ENCODE peak calls at places on chromosomes 13 and 19, in eight cellular contexts. U, S, N, O, T, P, M and R are unnamed samples. For H3K9me3, the result is how much of the 10 kb centered on the place peaks cover.

GRCh38 chr13:20828540-20829364 is 55.0 kb upstream of the EEF1AKMT1 start:
- DNase-seq in U (peak), T (peak), S (no peak), O (no peak), M (no peak), N (no peak), P (no peak), R (no peak)

GRCh38 chr19:43574424-43575155 is 737 bp downstream of the XRCC1 start:
- DNase-seq in N (no peak), O (no peak), T (no peak), U (peak), M (no peak), S (no peak), P (no peak), R (peak)

GRCh38 chr13:99617474-99618255 is 116.4 kb downstream of the TM9SF2 start:
- DNase-seq in P (no peak), T (peak), M (no peak), S (no peak), O (no peak), N (peak), U (peak), R (peak)

GRCh38 chr13:35388979-35389378 is 87.5 kb downstream of the MAB21L1 start:
- DNase-seq in N (no peak), T (no peak), S (no peak), M (no peak), U (no peak), O (no peak), P (no peak), R (no peak)

GRCh38 chr13:110421696-110422395 is 114.8 kb downstream of the COL4A2 start:
- DNase-seq in N (no peak), S (no peak), M (no peak), U (no peak), O (no peak), P (peak), T (no peak), R (peak)

GRCh38 chr13:33794576-33794975 is 23.4 kb upstream of the RFC3 start:
- DNase-seq in U (no peak), M (no peak), P (no peak), S (no peak), O (no peak), T (no peak), N (no peak), R (no peak)

GRCh38 chr19:35896643-35897040 is 3.7 kb downstream of the NFKBID start:
- DNase-seq in P (no peak), M (peak), N (no peak), O (no peak), U (no peak), S (no peak), T (no peak), R (no peak)

GRCh38 chr13:44300895-44301638 is 72.6 kb upstream of the SERP2 start:
- DNase-seq in O (no peak), S (no peak), T (peak), P (no peak), M (no peak), U (peak), N (peak), R (no peak)

GRCh38 chr19:19458110-19458816 is 52.8 kb downstream of the GATAD2A start:
- DNase-seq in T (no peak), P (no peak), M (peak), S (no peak), N (no peak), U (no peak), O (peak), R (no peak)

GRCh38 chr19:44890366-44891015 is 563 bp upstream of the TOMM40 start:
- DNase-seq in P (peak), T (peak), S (peak), O (no peak), M (peak), N (peak), U (peak), R (peak)

GRCh38 chr19:48625891-48626327 is 6.6 kb downstream of the SPHK2 start:
- DNase-seq in U (no peak), P (no peak), S (no peak), N (no peak), M (peak), O (no peak), T (no peak), R (peak)

GRCh38 chr19:46288896-46289588 is 7.8 kb upstream of the HIF3A start:
- DNase-seq in M (no peak), P (peak), O (no peak), N (no peak), S (no peak), T (peak), U (peak), R (peak)

GRCh38 chr13:25375727-25376358 is 4.1 kb downstream of the ATP8A2 start:
- DNase-seq in T (peak), O (peak), U (peak), N (no peak), S (no peak), P (peak), M (no peak), R (peak)

GRCh38 chr19:720691-721160 is 12.0 kb downstream of the PALM start:
- DNase-seq in N (no peak), M (no peak), P (no peak), O (no peak), S (no peak), T (no peak), U (no peak), R (no peak)

GRCh38 chr19:18168673-18169381 is 4.8 kb upstream of the IFI30 start:
- DNase-seq in M (no peak), O (no peak), S (no peak), U (no peak), N (no peak), T (no peak), P (no peak), R (no peak)

GRCh38 chr13:19606152-19606551 is 27.3 kb upstream of the MPHOSPH8 start:
- DNase-seq in O (no peak), P (no peak), T (peak), S (no peak), M (no peak), U (no peak), N (no peak), R (no peak)

GRCh38 chr13:40220299-40220935 is 446.0 kb downstream of the FOXO1 start:
- DNase-seq in M (no peak), T (no peak), O (no peak), P (no peak), U (no peak), S (no peak), N (no peak), R (no peak)

GRCh38 chr13:24147570-24147963 is 13.0 kb upstream of the SPATA13 start:
- DNase-seq in S (no peak), P (no peak), U (no peak), O (no peak), M (no peak), T (no peak), N (no peak), R (no peak)

GRCh38 chr13:50527612-50528509 is 315.6 kb downstream of the DLEU7 start:
- DNase-seq in T (no peak), U (no peak), N (peak), S (no peak), M (no peak), P (no peak), O (no peak), R (no peak)

GRCh38 chr13:27919934-27920676 is at the start of gene PDX1:
- DNase-seq in O (no peak), M (peak), U (peak), S (no peak), P (no peak), N (no peak), T (peak), R (no peak)

GRCh38 chr13:43446126-43446525 is 340.6 kb downstream of the ENOX1 start:
- DNase-seq in U (no peak), N (no peak), T (no peak), O (no peak), P (no peak), S (no peak), M (no peak), R (no peak)

GRCh38 chr13:108733141-108733540 is 103.7 kb downstream of the MYO16 start:
- DNase-seq in P (no peak), T (no peak), S (no peak), U (no peak), N (no peak), O (no peak), M (no peak), R (no peak)

GRCh38 chr19:11273989-11274388 is 11.7 kb upstream of the DOCK6 start:
- DNase-seq in U (no peak), T (no peak), P (no peak), S (no peak), N (no peak), M (no peak), O (no peak), R (no peak)

GRCh38 chr13:30968734-30969335 is 36.4 kb downstream of the TEX26 start:
- DNase-seq in M (no peak), U (no peak), O (no peak), S (no peak), N (no peak), P (no peak), T (no peak), R (no peak)

GRCh38 chr13:20331419-20331818 is 99.3 kb upstream of the GJB6 start:
- DNase-seq in P (no peak), O (no peak), N (no peak), M (no peak), S (no peak), U (peak), T (no peak), R (no peak)

GRCh38 chr13:98480915-98481510 is 95.9 kb downstream of the STK24 start:
- DNase-seq in N (no peak), S (no peak), U (no peak), O (no peak), T (no peak), P (no peak), M (no peak), R (no peak)

GRCh38 chr13:95605426-95606125 is 38.9 kb downstream of the DZIP1 start:
- DNase-seq in N (no peak), P (no peak), T (no peak), U (no peak), O (no peak), M (no peak), S (no peak), R (no peak)

GRCh38 chr13:89925107-89925506 is 1422.4 kb upstream of the MIR17HG start:
- DNase-seq in S (no peak), T (peak), N (no peak), P (no peak), M (no peak), O (no peak), U (peak), R (no peak)

GRCh38 chr13:20350819-20351218 is 118.7 kb upstream of the GJB6 start:
- DNase-seq in M (no peak), N (no peak), S (no peak), T (no peak), P (no peak), O (no peak), U (no peak), R (no peak)

GRCh38 chr19:49347835-49348234 is 12.6 kb downstream of the CD37 start:
- DNase-seq in N (no peak), U (peak), S (no peak), P (no peak), T (peak), O (no peak), M (no peak), R (no peak)

GRCh38 chr19:4730740-4731171 is 7.1 kb upstream of the DPP9 start:
- DNase-seq in S (no peak), P (no peak), O (peak), M (no peak), U (peak), N (no peak), T (peak), R (no peak)

GRCh38 chr13:102863590-102863989 is 17.8 kb downstream of the ERCC5 start:
- DNase-seq in T (no peak), M (no peak), P (no peak), O (no peak), U (no peak), N (peak), S (no peak), R (no peak)

GRCh38 chr19:35344511-35345031 is 3.1 kb upstream of the FFAR1 start:
- DNase-seq in M (peak), N (no peak), U (no peak), S (no peak), T (no peak), P (no peak), O (no peak), R (no peak)

GRCh38 chr19:55305491-55305890 is 19.6 kb downstream of the TMEM150B start:
- DNase-seq in U (peak), N (peak), T (peak), S (no peak), O (peak), M (no peak), P (no peak), R (peak)

GRCh38 chr19:48933382-48933932 is at the start of gene DHDH:
- DNase-seq in M (peak), U (peak), S (no peak), N (peak), O (peak), P (no peak), T (peak), R (peak)

GRCh38 chr13:75596657-75597182 is 39.4 kb upstream of the LMO7 start:
- DNase-seq in M (no peak), S (no peak), U (peak), P (no peak), O (no peak), T (no peak), N (no peak), R (no peak)
- H3K4me3 ChIP-seq in M (no peak), S (no peak), U (no peak), P (no peak), O (no peak), T (no peak), N (no peak), R (no peak)

DNA sequence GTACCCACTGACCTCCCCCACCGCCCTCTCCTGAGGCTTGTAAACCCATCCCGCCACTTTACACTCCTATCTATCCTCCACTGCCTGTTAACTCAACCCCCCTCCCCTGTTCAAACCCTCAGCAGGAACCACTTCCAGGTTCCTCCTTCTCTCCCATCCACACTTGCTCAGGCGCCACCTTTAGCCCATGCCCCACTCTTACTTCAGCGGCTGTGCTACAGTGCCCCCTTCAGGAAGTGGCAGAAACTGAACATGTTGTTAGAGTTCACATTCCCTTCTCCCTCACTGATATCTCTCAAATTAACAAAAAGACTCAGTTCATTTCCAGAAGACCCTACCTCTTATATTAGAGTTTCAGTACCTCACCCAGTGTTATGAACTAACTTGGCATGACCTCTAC is 49.4 kb downstream of the ZNF91 start:
- DNase-seq in M (no peak), U (no peak), N (no peak), O (no peak), P (no peak), T (no peak), S (no peak), R (no peak)
- H3K9me3 ChIP-seq in M (under half), U (half or more), N (under half), O (half or more), P (half or more), T (under half), S (half or more), R (under half)

GRCh38 chr19:39508629-39509028 is 6.3 kb upstream of the SELENOV start:
- DNase-seq in O (no peak), S (no peak), N (no peak), M (no peak), P (no peak), T (no peak), U (no peak), R (no peak)

GRCh38 chr19:39507715-39508364 is 7.1 kb upstream of the SELENOV start:
- DNase-seq in N (no peak), S (no peak), U (no peak), M (no peak), O (no peak), T (no peak), P (no peak), R (no peak)

GRCh38 chr19:39506598-39506943 is 7.8 kb downstream of the DLL3 start:
- DNase-seq in N (no peak), M (no peak), U (no peak), O (no peak), T (no peak), P (no peak), S (no peak), R (no peak)

GRCh38 chr19:39509233-39509632 is 5.7 kb upstream of the SELENOV start:
- DNase-seq in S (no peak), T (no peak), U (no peak), N (no peak), M (no peak), O (no peak), P (no peak), R (no peak)

DNA sequence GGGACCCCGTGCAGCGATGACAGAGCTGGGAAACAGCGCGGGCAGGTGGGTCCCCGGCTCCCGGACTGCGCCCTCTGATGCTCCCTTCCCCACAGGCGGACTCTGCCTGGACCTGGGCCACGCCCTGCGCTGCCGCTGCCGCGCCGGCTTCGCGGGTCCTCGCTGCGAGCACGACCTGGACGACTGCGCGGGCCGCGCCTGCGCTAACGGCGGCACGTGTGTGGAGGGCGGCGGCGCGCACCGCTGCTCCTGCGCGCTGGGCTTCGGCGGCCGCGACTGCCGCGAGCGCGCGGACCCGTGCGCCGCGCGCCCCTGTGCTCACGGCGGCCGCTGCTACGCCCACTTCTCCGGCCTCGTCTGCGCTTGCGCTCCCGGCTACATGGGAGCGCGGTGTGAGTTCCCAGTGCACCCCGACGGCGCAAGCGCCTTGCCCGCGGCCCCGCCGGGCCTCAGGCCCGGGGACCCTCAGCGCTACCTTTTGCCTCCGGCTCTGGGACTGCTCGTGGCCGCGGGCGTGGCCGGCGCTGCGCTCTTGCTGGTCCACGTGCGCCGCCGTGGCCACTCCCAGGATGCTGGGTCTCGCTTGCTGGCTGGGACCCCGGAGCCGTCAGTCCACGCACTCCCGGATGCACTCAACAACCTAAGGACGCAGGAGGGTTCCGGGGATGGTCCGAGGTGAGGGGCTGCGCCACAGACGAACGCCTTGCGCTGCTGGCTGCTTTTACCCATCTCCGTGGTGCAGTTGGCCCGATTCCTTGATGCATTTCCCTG is 7.8 kb upstream of the SELENOV start:
- DNase-seq in S (no peak), N (no peak), U (peak), O (no peak), M (no peak), P (no peak), T (peak), R (no peak)
- H3K4me3 ChIP-seq in S (peak), N (peak), U (peak), O (peak), M (peak), P (peak), T (peak), R (peak)

GRCh38 chr13:79226938-79227337 is 179.1 kb downstream of the RBM26 start:
- DNase-seq in U (no peak), P (no peak), O (no peak), T (no peak), N (no peak), M (no peak), S (no peak), R (no peak)

GRCh38 chr13:79227418-79227817 is 178.6 kb downstream of the RBM26 start:
- DNase-seq in O (no peak), T (no peak), M (no peak), P (no peak), U (no peak), S (no peak), N (no peak), R (no peak)

GRCh38 chr13:79226250-79226649 is 179.8 kb downstream of the RBM26 start:
- DNase-seq in S (no peak), N (no peak), O (no peak), P (no peak), U (no peak), T (no peak), M (no peak), R (no peak)

GRCh38 chr13:79225487-79226232 is 180.4 kb downstream of the RBM26 start:
- DNase-seq in P (no peak), M (no peak), U (no peak), N (no peak), O (no peak), S (no peak), T (peak), R (no peak)

GRCh38 chr13:79222427-79223205 is 183.4 kb downstream of the RBM26 start:
- DNase-seq in N (no peak), S (no peak), P (no peak), U (no peak), O (no peak), M (no peak), T (no peak), R (no peak)
- H3K9me3 ChIP-seq in N (under half), S (under half), P (under half), U (under half), O (under half), M (under half), T (under half), R (under half)

GRCh38 chr13:106382569-106382968 is 152.9 kb downstream of the EFNB2 start:
- DNase-seq in O (no peak), P (no peak), S (no peak), M (no peak), U (no peak), N (no peak), T (no peak), R (no peak)
- H3K4me3 ChIP-seq in O (no peak), P (no peak), S (no peak), M (no peak), U (no peak), N (no peak), T (no peak), R (no peak)

DNA sequence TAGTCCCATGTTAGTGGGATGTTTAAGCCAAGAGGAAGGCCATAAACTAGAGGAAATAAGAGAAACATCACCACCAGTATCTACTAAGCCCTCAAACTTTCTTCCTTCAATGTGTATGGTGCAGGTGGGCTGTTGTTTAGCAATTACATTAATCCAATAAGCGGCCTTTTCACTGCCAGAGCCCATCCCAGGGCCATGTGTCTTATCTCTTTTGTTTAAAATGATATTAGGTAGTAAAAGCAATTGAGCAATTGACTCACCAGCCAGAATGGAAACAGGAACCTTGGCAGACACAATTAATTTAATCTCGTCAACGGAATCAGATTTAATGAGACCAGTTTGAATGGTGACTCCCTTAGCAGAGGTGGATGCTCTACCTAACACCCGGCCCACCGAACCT is 1503.5 kb downstream of the UQCRFS1 start:
- DNase-seq in T (no peak), P (no peak), U (no peak), N (no peak), M (no peak), S (no peak), O (no peak), R (no peak)
- H3K9me3 ChIP-seq in T (under half), P (under half), U (under half), N (under half), M (under half), S (under half), O (under half), R (under half)